ENCODE peak calls at places on chromosomes 6 and 20, in four cellular contexts. Z is substantia nigra; P is stimulated activated CD4-positive, alpha-beta T cell treated with anti-CD3 and anti-CD28 coated beads, Interleukin-4, amount 100 ng/mL, for 48 hours; S is PC-3. E is an unnamed sample.

GRCh38 chr6:69974193-69974592 is 107.8 kb downstream of the COL19A1 start:
- DNase-seq in Z (no peak), P (no peak), S (no peak), E (no peak)

GRCh38 chr6:108435391-108435790 is 125.3 kb upstream of the FOXO3 start:
- DNase-seq in Z (no peak), P (no peak), S (no peak), E (no peak)

GRCh38 chr6:69090132-69090531 is 455.1 kb downstream of the ADGRB3 start:
- DNase-seq in Z (no peak), P (no peak), S (no peak), E (no peak)

GRCh38 chr6:151437401-151437800 is 14.5 kb downstream of the RMND1 start:
- DNase-seq in Z (no peak), P (no peak), S (peak), E (no peak)

GRCh38 chr6:13496508-13497180 is 9.2 kb upstream of the GFOD1 start:
- DNase-seq in Z (no peak), P (no peak), S (peak), E (no peak)

GRCh38 chr6:46254331-46254730 is 83.6 kb upstream of the ENPP5 start:
- DNase-seq in Z (no peak), P (no peak), S (no peak), E (no peak)

GRCh38 chr6:88266126-88266525 is 100.0 kb upstream of the CNR1 start:
- DNase-seq in Z (no peak), P (no peak), S (no peak), E (no peak)

GRCh38 chr20:59752704-59753460 is 148.5 kb downstream of the PHACTR3 start:
- DNase-seq in Z (no peak), P (no peak), S (no peak), E (no peak)

GRCh38 chr6:165880721-165881120 is 217.7 kb upstream of the PDE10A start:
- DNase-seq in Z (no peak), P (no peak), S (no peak), E (no peak)

GRCh38 chr20:47790032-47790965 is 5.0 kb upstream of the SULF2 start:
- DNase-seq in Z (no peak), P (no peak), S (peak), E (no peak)

GRCh38 chr6:141726158-141726557 is 406.6 kb upstream of the GJE1 start:
- DNase-seq in Z (no peak), P (no peak), S (no peak), E (no peak)

GRCh38 chr6:120774275-120774674 is 560.0 kb downstream of the TBC1D32 start:
- DNase-seq in Z (no peak), P (no peak), S (peak), E (no peak)

E was measured in C1 segment of cervical spinal cord.